ENCODE peak calls at places on chromosome 21, in nine cellular contexts. U is SW480; Q is HEK293T; R is lung; S is lung microvascular endothelial cell; N is occipital lobe; E is EL; T is stimulated activated CD8-positive, alpha-beta memory T cell treated with anti-CD3 and anti-CD28 coated beads, Interleukin-4, amount 100 ng/mL, for 4 hours; H is ecto neural progenitor cell. M is an unnamed sample.

GRCh38 chr21:43368685-43369084 is 58.2 kb downstream of the SIK1 start:
- DNase-seq in R (no peak), N (no peak), E (no peak), Q (no peak), H (no peak), T (no peak), U (no peak), S (no peak), M (no peak)

GRCh38 chr21:21921410-21922232 is 923.4 kb downstream of the NCAM2 start:
- DNase-seq in E (peak), U (peak), T (no peak), N (no peak), Q (peak), S (no peak), R (no peak), H (no peak), M (peak)

GRCh38 chr21:44013380-44014088 is 1.4 kb downstream of the TRAPPC10 start:
- DNase-seq in E (peak), H (no peak), U (peak), S (peak), T (no peak), R (no peak), Q (no peak), N (no peak), M (no peak)

GRCh38 chr21:42833439-42833815 is 45.9 kb downstream of the WDR4 start:
- DNase-seq in H (no peak), T (no peak), Q (peak), E (peak), S (no peak), N (no peak), R (no peak), U (peak), M (peak)

GRCh38 chr21:37904879-37905278 is 11.4 kb downstream of the KCNJ6 start:
- DNase-seq in U (no peak), S (no peak), E (no peak), N (peak), H (no peak), T (no peak), Q (no peak), R (no peak), M (peak)

GRCh38 chr21:41726970-41727783 is 39.7 kb downstream of the RIPK4 start:
- DNase-seq in Q (no peak), R (no peak), H (no peak), N (no peak), S (no peak), U (peak), E (peak), T (no peak), M (peak)

GRCh38 chr21:28910280-28910887 is 82.3 kb downstream of the LTN1 start:
- DNase-seq in H (no peak), T (no peak), U (no peak), R (no peak), S (no peak), N (no peak), E (no peak), Q (no peak), M (no peak)

GRCh38 chr21:15978158-15978805 is 248.5 kb downstream of the USP25 start:
- DNase-seq in R (no peak), T (no peak), S (no peak), Q (no peak), N (no peak), U (peak), H (no peak), E (peak), M (peak)

GRCh38 chr21:36120304-36120902 is 14.5 kb upstream of the CBR3 start:
- DNase-seq in T (no peak), N (no peak), E (no peak), S (no peak), U (no peak), H (no peak), R (no peak), Q (no peak), M (peak)

GRCh38 chr21:25569084-25569483 is 38.2 kb downstream of the MRPL39 start:
- DNase-seq in U (no peak), E (no peak), T (no peak), R (no peak), Q (no peak), H (no peak), S (peak), N (no peak), M (no peak)

GRCh38 chr21:34126269-34126668 is 52.9 kb downstream of the MRPS6 start:
- DNase-seq in Q (no peak), H (no peak), U (no peak), E (peak), R (no peak), T (no peak), N (peak), S (no peak), M (no peak)

GRCh38 chr21:36589352-36589971 is 109.5 kb upstream of the SIM2 start:
- DNase-seq in U (no peak), T (no peak), H (no peak), N (no peak), S (peak), R (peak), Q (peak), E (peak), M (peak)

GRCh38 chr21:25563399-25564116 is 43.7 kb downstream of the MRPL39 start:
- DNase-seq in H (no peak), S (no peak), R (no peak), Q (no peak), N (no peak), E (peak), U (no peak), T (no peak), M (no peak)

GRCh38 chr21:30340714-30341573 is 3.5 kb upstream of the KRTAP27-1 start:
- DNase-seq in H (no peak), N (no peak), S (peak), T (no peak), U (peak), Q (peak), E (no peak), R (no peak), M (peak)

GRCh38 chr21:17441370-17441769 is 71.5 kb upstream of the CXADR start:
- DNase-seq in U (no peak), H (no peak), S (no peak), N (no peak), E (no peak), T (no peak), R (peak), Q (no peak), M (no peak)

GRCh38 chr21:41620982-41621381 is 113.0 kb upstream of the TMPRSS2 start:
- DNase-seq in H (no peak), N (no peak), U (no peak), T (no peak), Q (no peak), S (no peak), E (peak), R (no peak), M (peak)

GRCh38 chr21:27268290-27268689 is 301.4 kb upstream of the ADAMTS5 start:
- DNase-seq in R (no peak), S (no peak), U (no peak), H (no peak), E (peak), Q (no peak), T (no peak), N (no peak), M (peak)

GRCh38 chr21:43855955-43856354 is 9.1 kb upstream of the AGPAT3 start:
- DNase-seq in U (no peak), T (no peak), R (no peak), S (no peak), H (no peak), Q (no peak), E (no peak), N (no peak), M (no peak)

GRCh38 chr21:42149656-42150457 is 69.1 kb upstream of the ABCG1 start:
- DNase-seq in S (no peak), H (peak), U (no peak), R (no peak), T (no peak), Q (no peak), N (no peak), E (no peak), M (no peak)

GRCh38 chr21:46637952-46638746 is 2.7 kb downstream of the PRMT2 start:
- DNase-seq in T (no peak), U (no peak), E (no peak), R (no peak), Q (no peak), S (peak), N (no peak), H (no peak), M (no peak)

GRCh38 chr21:43775795-43776430 is at the start of gene CSTB:
- DNase-seq in T (peak), H (peak), U (peak), E (peak), Q (peak), R (peak), N (peak), S (peak), M (peak)

M was measured in AG20443.